ENCODE peak calls at places on chromosomes 12 and 14, in five cellular contexts. Z, E, A, Y and N are unnamed samples.
A peak's percentile ranks its signal among the peaks of the same experiment; 100 is the strongest.

GRCh38 chr12:15788266-15789214 is 648 bp downstream of the EPS8 start:
- DNase-seq in E (peak; percentile 64), Y (no peak), Z (peak; percentile 20), A (peak; percentile 14), N (peak; percentile 69)

GRCh38 chr12:93407283-93407962 is 29.7 kb downstream of the NUDT4 start:
- DNase-seq in A (no peak), Y (no peak), Z (no peak), E (no peak), N (no peak)

GRCh38 chr12:108515916-108516315 is 839 bp downstream of the FICD start:
- DNase-seq in E (no peak), A (no peak), Z (no peak), Y (no peak), N (no peak)

GRCh38 chr12:53862831-53863230 is 75.8 kb upstream of the HOXC13 start:
- DNase-seq in E (no peak), A (no peak), Y (no peak), Z (peak; percentile 77), N (no peak)

GRCh38 chr14:91410781-91411536 is 6.7 kb downstream of the CCDC88C start:
- DNase-seq in A (no peak), Z (no peak), E (no peak), Y (no peak), N (no peak)

GRCh38 chr12:113118142-113118541 is 17.4 kb downstream of the RASAL1 start:
- DNase-seq in Z (no peak), A (no peak), E (no peak), Y (no peak), N (no peak)

GRCh38 chr12:74539261-74539660 is 1.6 kb downstream of the ATXN7L3B start:
- DNase-seq in E (peak; percentile 37), Y (no peak), Z (no peak), A (no peak), N (no peak)

GRCh38 chr12:54390668-54391551 is 6.4 kb upstream of the ZNF385A start:
- DNase-seq in Y (peak; percentile 89), E (no peak), A (no peak), Z (peak; percentile 42), N (peak; percentile 94)

GRCh38 chr14:59371762-59372161 is 93.4 kb downstream of the GPR135 start:
- DNase-seq in E (no peak), Y (no peak), Z (no peak), A (no peak), N (no peak)
- H2BK12ac ChIP-seq in E (no peak overlapping the region), Y (no peak overlapping the region), Z (no peak overlapping the region), A (no peak overlapping the region), N (no peak overlapping the region)

GRCh38 chr12:106135781-106136180 is 3.0 kb downstream of the NUAK1 start:
- DNase-seq in Z (no peak), E (peak; percentile 83), Y (no peak), A (no peak), N (no peak)
- H2BK12ac ChIP-seq in Z (peak overlapping the region; percentile 71), E (peak overlapping the region; percentile 10), Y (peak overlapping the region; percentile 89), A (no peak overlapping the region), N (peak overlapping the region; percentile 74)

DNA sequence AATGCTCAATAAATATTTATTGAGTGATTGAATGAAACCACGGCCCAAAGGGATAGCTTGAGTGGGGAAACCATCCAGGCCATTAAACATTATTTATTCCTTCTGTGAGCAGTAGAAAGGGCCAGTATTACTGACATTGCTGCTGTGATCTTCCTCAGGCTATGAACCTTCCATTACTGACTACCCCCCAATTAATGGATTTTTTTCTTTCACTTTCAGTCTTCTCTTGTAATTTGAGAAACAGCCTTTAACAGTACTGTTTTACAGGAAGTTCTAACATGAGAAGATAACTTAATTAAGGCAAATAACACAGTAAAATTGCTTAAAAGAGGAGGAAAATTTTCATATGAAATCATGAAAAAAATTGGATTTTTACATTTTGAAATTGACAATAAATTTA is 629.5 kb downstream of the TRHDE start:
- DNase-seq in E (peak; percentile 0), A (no peak), Z (no peak), Y (no peak), N (no peak)
- H2BK12ac ChIP-seq in E (no peak overlapping the region), A (no peak overlapping the region), Z (no peak overlapping the region), Y (no peak overlapping the region), N (no peak overlapping the region)

GRCh38 chr12:26369588-26369987 is 174.2 kb downstream of the SSPN start:
- DNase-seq in A (peak; percentile 6), Y (no peak), E (peak; percentile 88), Z (peak; percentile 25), N (no peak)

GRCh38 chr12:26372856-26373255 is 177.5 kb downstream of the SSPN start:
- DNase-seq in Y (no peak), A (no peak), Z (no peak), E (no peak), N (no peak)

GRCh38 chr12:26374934-26375333 is 179.6 kb downstream of the SSPN start:
- DNase-seq in Y (no peak), Z (no peak), A (no peak), E (no peak), N (no peak)

GRCh38 chr12:26370098-26370497 is 174.7 kb downstream of the SSPN start:
- DNase-seq in Z (no peak), Y (no peak), E (no peak), A (no peak), N (no peak)

DNA sequence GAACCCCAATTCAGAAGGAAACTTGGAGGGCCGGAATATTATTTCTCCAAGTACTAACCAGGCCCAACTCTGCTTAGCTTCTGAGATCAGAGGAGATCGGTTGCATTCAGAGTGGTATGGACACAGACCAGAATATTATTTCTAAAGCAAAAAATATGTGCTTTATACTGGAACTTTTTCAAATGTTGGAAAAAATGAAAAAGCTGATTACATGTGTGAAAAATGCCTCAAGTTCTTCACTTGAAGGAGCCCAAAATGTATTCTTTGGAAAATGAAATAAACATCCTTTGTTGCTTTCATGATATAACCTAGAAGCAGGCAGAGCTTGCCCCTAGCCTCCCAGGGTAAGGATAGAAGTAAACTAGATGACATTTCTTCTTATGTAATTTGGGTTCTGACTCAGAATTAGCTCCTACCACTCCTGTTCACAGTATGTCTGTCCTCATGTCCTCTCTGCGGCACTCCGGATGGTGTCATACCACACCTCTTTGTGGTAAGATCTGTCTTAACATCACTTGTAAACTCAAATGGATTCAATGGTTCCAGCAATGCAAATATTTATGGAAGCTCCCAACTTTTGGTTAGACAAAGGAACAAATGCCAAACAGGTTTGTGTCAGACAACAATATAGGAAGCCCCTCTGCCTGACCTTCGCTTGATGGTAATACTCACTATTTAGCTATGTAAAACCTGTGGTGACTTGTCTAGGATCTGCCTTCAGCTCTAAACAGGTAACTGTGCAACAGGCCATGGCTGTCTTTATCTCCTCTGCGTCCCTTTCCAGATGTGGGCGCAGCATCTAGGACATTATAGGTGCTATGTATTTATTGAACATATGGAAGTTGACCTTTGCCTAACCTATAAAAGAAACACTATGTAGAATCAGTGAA is 178.5 kb downstream of the SSPN start:
- DNase-seq in A (no peak), E (peak; percentile 35), Y (no peak), Z (peak; percentile 42), N (no peak)
- H2BK12ac ChIP-seq in A (no peak overlapping the region), E (no peak overlapping the region), Y (no peak overlapping the region), Z (peak overlapping the region; percentile 84), N (no peak overlapping the region)

GRCh38 chr12:89657739-89658138 is 50.9 kb downstream of the ATP2B1 start:
- DNase-seq in Y (no peak), Z (no peak), E (no peak), A (no peak), N (no peak)
- H2BK12ac ChIP-seq in Y (no peak overlapping the region), Z (no peak overlapping the region), E (no peak overlapping the region), A (no peak overlapping the region), N (no peak overlapping the region)

DNA sequence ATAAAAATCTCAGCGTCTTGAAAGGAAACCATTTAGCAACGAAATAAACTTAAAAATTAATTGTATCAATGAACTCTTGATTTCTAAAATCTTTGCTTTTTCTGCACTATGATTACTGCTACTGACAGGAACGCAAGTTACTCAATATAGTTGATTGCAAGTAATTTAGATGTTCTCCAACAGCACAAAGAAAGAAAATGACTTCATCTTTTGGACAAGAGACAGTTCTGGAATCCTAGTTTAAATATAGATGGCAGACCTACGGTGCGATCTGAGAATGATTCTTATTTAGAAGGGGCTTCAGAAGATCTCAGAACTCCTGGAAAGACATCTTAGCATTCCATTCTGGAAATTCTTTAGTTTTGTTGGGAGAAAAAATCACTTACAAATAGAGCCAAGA is 1.4 kb upstream of the SUDS3 start:
- DNase-seq in Y (no peak), A (no peak), Z (no peak), E (no peak), N (no peak)
- H2BK12ac ChIP-seq in Y (no peak overlapping the region), A (no peak overlapping the region), Z (no peak overlapping the region), E (no peak overlapping the region), N (no peak overlapping the region)